ENCODE peak calls at places on chromosomes 6 and 20, in ten cellular contexts. One of them, this sample, is unnamed.

GRCh38 chr6:47653706-47654105 is 44.7 kb upstream of the ADGRF4 start:
- DNase-seq in T follicular helper cell: no peak
- DNase-seq in left lung: no peak
- DNase-seq in HL-60: no peak
- DNase-seq in RPMI8226: no peak
- DNase-seq in transverse colon: peak; percentile 48
- DNase-seq in nephron progenitor cell: no peak
- DNase-seq in EH: no peak
- DNase-seq in GM13976: no peak
- DNase-seq in GM13977: no peak
- DNase-seq in this sample: no peak

GRCh38 chr6:152244998-152245630 is 392.0 kb downstream of the SYNE1 start:
- DNase-seq in GM13977: no peak
- DNase-seq in RPMI8226: no peak
- DNase-seq in T follicular helper cell: no peak
- DNase-seq in HL-60: no peak
- DNase-seq in EH: peak; percentile 41
- DNase-seq in transverse colon: no peak
- DNase-seq in nephron progenitor cell: no peak
- DNase-seq in left lung: no peak
- DNase-seq in GM13976: no peak
- DNase-seq in this sample: no peak

GRCh38 chr6:147774856-147775255 is 266.4 kb downstream of the SAMD5 start:
- DNase-seq in GM13977: no peak
- DNase-seq in GM13976: no peak
- DNase-seq in left lung: no peak
- DNase-seq in nephron progenitor cell: no peak
- DNase-seq in RPMI8226: no peak
- DNase-seq in EH: no peak
- DNase-seq in T follicular helper cell: no peak
- DNase-seq in transverse colon: no peak
- DNase-seq in HL-60: no peak
- DNase-seq in this sample: no peak

GRCh38 chr6:111173946-111174345 is 86.6 kb downstream of the SLC16A10 start:
- DNase-seq in HL-60: no peak
- DNase-seq in GM13977: no peak
- DNase-seq in T follicular helper cell: no peak
- DNase-seq in RPMI8226: no peak
- DNase-seq in GM13976: no peak
- DNase-seq in EH: no peak
- DNase-seq in transverse colon: no peak
- DNase-seq in left lung: no peak
- DNase-seq in nephron progenitor cell: no peak
- DNase-seq in this sample: no peak

GRCh38 chr6:31397901-31398300 is 5.5 kb upstream of the MICA start:
- DNase-seq in T follicular helper cell: no peak
- DNase-seq in transverse colon: no peak
- DNase-seq in EH: no peak
- DNase-seq in nephron progenitor cell: no peak
- DNase-seq in left lung: no peak
- DNase-seq in GM13976: no peak
- DNase-seq in HL-60: no peak
- DNase-seq in GM13977: no peak
- DNase-seq in RPMI8226: no peak
- DNase-seq in this sample: no peak

GRCh38 chr6:1130692-1131091 is 181.2 kb upstream of the FOXQ1 start:
- DNase-seq in EH: no peak
- DNase-seq in HL-60: no peak
- DNase-seq in transverse colon: no peak
- DNase-seq in left lung: no peak
- DNase-seq in nephron progenitor cell: no peak
- DNase-seq in RPMI8226: no peak
- DNase-seq in GM13977: no peak
- DNase-seq in GM13976: no peak
- DNase-seq in T follicular helper cell: no peak
- DNase-seq in this sample: no peak

GRCh38 chr6:61886608-61887259 is 399.3 kb downstream of the KHDRBS2 start:
- DNase-seq in RPMI8226: no peak
- DNase-seq in GM13976: no peak
- DNase-seq in left lung: no peak
- DNase-seq in T follicular helper cell: no peak
- DNase-seq in GM13977: no peak
- DNase-seq in nephron progenitor cell: no peak
- DNase-seq in EH: no peak
- DNase-seq in HL-60: no peak
- DNase-seq in transverse colon: no peak
- DNase-seq in this sample: no peak

GRCh38 chr6:71965404-71965803 is 79.1 kb downstream of the RIMS1 start:
- DNase-seq in GM13977: no peak
- DNase-seq in EH: no peak
- DNase-seq in left lung: no peak
- DNase-seq in T follicular helper cell: no peak
- DNase-seq in transverse colon: no peak
- DNase-seq in GM13976: no peak
- DNase-seq in HL-60: no peak
- DNase-seq in nephron progenitor cell: peak; percentile 17
- DNase-seq in RPMI8226: peak; percentile 20
- DNase-seq in this sample: no peak

GRCh38 chr6:90266845-90267621 is 29.6 kb downstream of the BACH2 start:
- DNase-seq in T follicular helper cell: no peak
- DNase-seq in left lung: no peak
- DNase-seq in HL-60: no peak
- DNase-seq in RPMI8226: no peak
- DNase-seq in EH: no peak
- DNase-seq in transverse colon: no peak
- DNase-seq in nephron progenitor cell: no peak
- DNase-seq in GM13976: no peak
- DNase-seq in GM13977: no peak
- DNase-seq in this sample: no peak

GRCh38 chr6:46933751-46934150 is 12.0 kb upstream of the ADGRF5 start:
- DNase-seq in GM13977: no peak
- DNase-seq in RPMI8226: no peak
- DNase-seq in HL-60: no peak
- DNase-seq in GM13976: no peak
- DNase-seq in nephron progenitor cell: no peak
- DNase-seq in transverse colon: no peak
- DNase-seq in T follicular helper cell: no peak
- DNase-seq in EH: peak; percentile 26
- DNase-seq in left lung: no peak
- DNase-seq in this sample: no peak

GRCh38 chr6:106981901-106982300 is 7.4 kb upstream of the CD24 start:
- DNase-seq in RPMI8226: no peak
- DNase-seq in T follicular helper cell: no peak
- DNase-seq in HL-60: no peak
- DNase-seq in GM13976: no peak
- DNase-seq in left lung: no peak
- DNase-seq in transverse colon: no peak
- DNase-seq in GM13977: no peak
- DNase-seq in nephron progenitor cell: no peak
- DNase-seq in EH: peak; percentile 56
- DNase-seq in this sample: no peak

GRCh38 chr20:34954905-34955231 is 738 bp downstream of the GSS start:
- DNase-seq in GM13977: no peak
- DNase-seq in RPMI8226: no peak
- DNase-seq in transverse colon: peak; percentile 37
- DNase-seq in T follicular helper cell: no peak
- DNase-seq in nephron progenitor cell: no peak
- DNase-seq in left lung: no peak
- DNase-seq in HL-60: no peak
- DNase-seq in EH: peak; percentile 67
- DNase-seq in GM13976: no peak
- DNase-seq in this sample: no peak

GRCh38 chr20:40687384-40688128 is 1.5 kb downstream of the MAFB start:
- DNase-seq in GM13977: peak; percentile 47
- DNase-seq in HL-60: no peak
- DNase-seq in T follicular helper cell: no peak
- DNase-seq in RPMI8226: no peak
- DNase-seq in left lung: peak; percentile 87
- DNase-seq in transverse colon: no peak
- DNase-seq in GM13976: no peak
- DNase-seq in EH: peak; percentile 6
- DNase-seq in nephron progenitor cell: peak; percentile 75
- DNase-seq in this sample: no peak

GRCh38 chr6:62390413-62390812 is 104.4 kb upstream of the KHDRBS2 start:
- DNase-seq in transverse colon: no peak
- DNase-seq in EH: no peak
- DNase-seq in nephron progenitor cell: no peak
- DNase-seq in RPMI8226: no peak
- DNase-seq in GM13976: no peak
- DNase-seq in T follicular helper cell: no peak
- DNase-seq in HL-60: no peak
- DNase-seq in GM13977: no peak
- DNase-seq in left lung: no peak
- DNase-seq in this sample: no peak

GRCh38 chr6:106461084-106461483 is 100.6 kb downstream of the CRYBG1 start:
- DNase-seq in GM13977: no peak
- DNase-seq in EH: no peak
- DNase-seq in nephron progenitor cell: no peak
- DNase-seq in HL-60: no peak
- DNase-seq in T follicular helper cell: no peak
- DNase-seq in RPMI8226: no peak
- DNase-seq in transverse colon: no peak
- DNase-seq in left lung: no peak
- DNase-seq in GM13976: no peak
- DNase-seq in this sample: no peak

GRCh38 chr6:130296854-130297253 is 69.0 kb upstream of the TMEM200A start:
- DNase-seq in HL-60: no peak
- DNase-seq in GM13976: no peak
- DNase-seq in RPMI8226: no peak
- DNase-seq in T follicular helper cell: no peak
- DNase-seq in transverse colon: no peak
- DNase-seq in left lung: no peak
- DNase-seq in nephron progenitor cell: no peak
- DNase-seq in EH: no peak
- DNase-seq in GM13977: no peak
- DNase-seq in this sample: no peak

GRCh38 chr20:32040142-32040953 is 11.7 kb upstream of the HCK start:
- DNase-seq in transverse colon: peak; percentile 30
- DNase-seq in RPMI8226: no peak
- DNase-seq in nephron progenitor cell: no peak
- DNase-seq in HL-60: peak; percentile 86
- DNase-seq in T follicular helper cell: no peak
- DNase-seq in left lung: peak; percentile 77
- DNase-seq in EH: no peak
- DNase-seq in GM13976: peak; percentile 62
- DNase-seq in GM13977: no peak
- DNase-seq in this sample: no peak

GRCh38 chr20:19099586-19100555 is 112.6 kb upstream of the SLC24A3 start:
- DNase-seq in nephron progenitor cell: no peak
- DNase-seq in GM13977: no peak
- DNase-seq in left lung: no peak
- DNase-seq in EH: no peak
- DNase-seq in T follicular helper cell: no peak
- DNase-seq in GM13976: no peak
- DNase-seq in RPMI8226: no peak
- DNase-seq in transverse colon: peak; percentile 55
- DNase-seq in HL-60: no peak
- DNase-seq in this sample: no peak

GRCh38 chr20:21862224-21862927 is 156.9 kb downstream of the PAX1 start:
- DNase-seq in GM13976: no peak
- DNase-seq in HL-60: no peak
- DNase-seq in transverse colon: no peak
- DNase-seq in RPMI8226: no peak
- DNase-seq in left lung: no peak
- DNase-seq in nephron progenitor cell: peak; percentile 7
- DNase-seq in T follicular helper cell: no peak
- DNase-seq in EH: no peak
- DNase-seq in GM13977: no peak
- DNase-seq in this sample: no peak

GRCh38 chr20:13099676-13100075 is 90.9 kb downstream of the SPTLC3 start:
- DNase-seq in transverse colon: no peak
- DNase-seq in nephron progenitor cell: no peak
- DNase-seq in HL-60: no peak
- DNase-seq in GM13976: no peak
- DNase-seq in T follicular helper cell: no peak
- DNase-seq in EH: no peak
- DNase-seq in GM13977: no peak
- DNase-seq in left lung: no peak
- DNase-seq in RPMI8226: no peak
- DNase-seq in this sample: no peak

GRCh38 chr20:46559685-46560440 is 9.4 kb upstream of the OCSTAMP start:
- DNase-seq in left lung: no peak
- DNase-seq in RPMI8226: no peak
- DNase-seq in GM13977: no peak
- DNase-seq in GM13976: no peak
- DNase-seq in nephron progenitor cell: no peak
- DNase-seq in EH: no peak
- DNase-seq in T follicular helper cell: no peak
- DNase-seq in HL-60: no peak
- DNase-seq in transverse colon: no peak
- DNase-seq in this sample: no peak

GRCh38 chr20:53660078-53660909 is 66.7 kb upstream of the ZNF217 start:
- DNase-seq in EH: peak; percentile 32
- DNase-seq in GM13976: peak; percentile 52
- DNase-seq in T follicular helper cell: no peak
- DNase-seq in left lung: peak; percentile 41
- DNase-seq in HL-60: no peak
- DNase-seq in GM13977: peak; percentile 38
- DNase-seq in nephron progenitor cell: no peak
- DNase-seq in transverse colon: peak; percentile 40
- DNase-seq in RPMI8226: no peak
- DNase-seq in this sample: peak; percentile 4

GRCh38 chr6:31128093-31128676 is 7.9 kb upstream of the CDSN start:
- DNase-seq in HL-60: peak; percentile 17
- DNase-seq in EH: peak; percentile 53
- DNase-seq in T follicular helper cell: peak; percentile 62
- DNase-seq in left lung: no peak
- DNase-seq in transverse colon: peak; percentile 80
- DNase-seq in GM13976: peak; percentile 82
- DNase-seq in GM13977: peak; percentile 80
- DNase-seq in nephron progenitor cell: peak; percentile 83
- DNase-seq in RPMI8226: peak; percentile 88
- DNase-seq in this sample: peak; percentile 43

GRCh38 chr6:42925248-42925857 is 3.9 kb upstream of the CNPY3 start:
- DNase-seq in transverse colon: no peak
- DNase-seq in GM13977: no peak
- DNase-seq in RPMI8226: no peak
- DNase-seq in left lung: no peak
- DNase-seq in nephron progenitor cell: no peak
- DNase-seq in HL-60: no peak
- DNase-seq in EH: no peak
- DNase-seq in T follicular helper cell: no peak
- DNase-seq in GM13976: no peak
- DNase-seq in this sample: no peak

GRCh38 chr6:33851959-33852358 is 48.2 kb upstream of the MLN start:
- DNase-seq in transverse colon: peak; percentile 26
- DNase-seq in EH: peak; percentile 47
- DNase-seq in nephron progenitor cell: peak; percentile 75
- DNase-seq in T follicular helper cell: no peak
- DNase-seq in RPMI8226: peak; percentile 57
- DNase-seq in left lung: no peak
- DNase-seq in HL-60: no peak
- DNase-seq in GM13976: no peak
- DNase-seq in GM13977: no peak
- DNase-seq in this sample: no peak

GRCh38 chr6:100202417-100203194 is 208.6 kb upstream of the MCHR2 start:
- DNase-seq in transverse colon: no peak
- DNase-seq in T follicular helper cell: no peak
- DNase-seq in GM13976: no peak
- DNase-seq in left lung: no peak
- DNase-seq in RPMI8226: no peak
- DNase-seq in HL-60: peak; percentile 29
- DNase-seq in nephron progenitor cell: no peak
- DNase-seq in EH: peak; percentile 99
- DNase-seq in GM13977: no peak
- DNase-seq in this sample: no peak

GRCh38 chr6:166619912-166620311 is 7.1 kb downstream of the RPS6KA2 start:
- DNase-seq in HL-60: no peak
- DNase-seq in GM13977: no peak
- DNase-seq in T follicular helper cell: no peak
- DNase-seq in RPMI8226: peak; percentile 33
- DNase-seq in nephron progenitor cell: no peak
- DNase-seq in EH: peak; percentile 98
- DNase-seq in transverse colon: no peak
- DNase-seq in GM13976: no peak
- DNase-seq in left lung: no peak
- DNase-seq in this sample: no peak

This sample was measured in effector memory CD4-positive, alpha-beta T cell.